ENCODE peak calls at places on chromosomes 3 and 15, in seven cellular contexts. L, D, B, W, P, Y and I are unnamed samples.

GRCh38 chr3:185473290-185473815 is 25.5 kb downstream of the TMEM41A start:
- DNase-seq in B (no peak), W (no peak), Y (no peak), L (no peak), D (no peak), P (no peak), I (no peak)

GRCh38 chr3:108131105-108131794 is 40.4 kb upstream of the CD47 start:
- DNase-seq in P (peak; percentile 87), B (peak; percentile 95), Y (peak; percentile 89), W (peak; percentile 69), L (no peak), D (peak; percentile 76), I (peak; percentile 59)

GRCh38 chr15:44296625-44297524 is 8.4 kb downstream of the GOLM2 start:
- DNase-seq in P (peak; percentile 49), B (peak; percentile 81), W (no peak), L (peak; percentile 43), D (peak; percentile 14), Y (peak; percentile 24), I (no peak)

GRCh38 chr15:63264685-63265302 is 12.6 kb upstream of the APH1B start:
- DNase-seq in L (no peak), P (peak; percentile 87), D (peak; percentile 20), B (no peak), W (no peak), Y (peak; percentile 82), I (peak; percentile 60)

GRCh38 chr15:31481157-31481556 is 154.5 kb downstream of the KLF13 start:
- DNase-seq in B (no peak), L (peak; percentile 4), Y (no peak), D (no peak), W (no peak), P (no peak), I (no peak)

GRCh38 chr15:86645861-86646393 is 566.3 kb downstream of the AGBL1 start:
- DNase-seq in Y (no peak), B (no peak), P (no peak), L (no peak), D (no peak), W (no peak), I (no peak)

GRCh38 chr3:17111556-17111955 is 226.8 kb downstream of the PLCL2 start:
- DNase-seq in L (no peak), P (no peak), B (peak; percentile 53), W (no peak), D (no peak), Y (no peak), I (no peak)

GRCh38 chr3:38711321-38711720 is 61.8 kb upstream of the SCN5A start:
- DNase-seq in D (no peak), L (no peak), W (no peak), P (no peak), Y (no peak), B (no peak), I (no peak)

GRCh38 chr3:105967117-105967516 is 98.3 kb upstream of the CBLB start:
- DNase-seq in D (peak; percentile 19), B (peak; percentile 96), P (peak; percentile 86), W (no peak), Y (peak; percentile 50), L (peak; percentile 11), I (peak; percentile 12)

GRCh38 chr3:192817053-192817452 is 89.7 kb upstream of the FGF12 start:
- DNase-seq in P (peak; percentile 65), D (no peak), Y (peak; percentile 66), B (peak; percentile 58), L (no peak), W (peak; percentile 44), I (no peak)

GRCh38 chr3:184078851-184079250 is 18.0 kb upstream of the HTR3E start:
- DNase-seq in Y (peak; percentile 42), B (no peak), W (no peak), L (no peak), P (peak; percentile 26), D (no peak), I (peak; percentile 24)

GRCh38 chr3:42023380-42023779 is 61.5 kb upstream of the ULK4 start:
- DNase-seq in D (no peak), Y (no peak), W (no peak), B (no peak), P (no peak), L (no peak), I (no peak)

GRCh38 chr3:13206799-13207577 is 133.8 kb upstream of the IQSEC1 start:
- DNase-seq in Y (no peak), B (no peak), W (no peak), P (no peak), L (no peak), D (no peak), I (no peak)

GRCh38 chr3:62084558-62084957 is 288.8 kb downstream of the FEZF2 start:
- DNase-seq in D (no peak), W (no peak), B (no peak), Y (no peak), P (no peak), L (no peak), I (no peak)

GRCh38 chr15:77749998-77750540 is 117.4 kb upstream of the LINGO1 start:
- DNase-seq in Y (no peak), B (no peak), W (no peak), P (no peak), L (no peak), D (no peak), I (no peak)

GRCh38 chr3:115999598-115999997 is 376.3 kb downstream of the GAP43 start:
- DNase-seq in P (no peak), D (no peak), W (no peak), B (no peak), L (no peak), Y (no peak), I (no peak)

GRCh38 chr3:37641556-37641955 is 220.1 kb upstream of the CTDSPL start:
- DNase-seq in D (no peak), L (no peak), W (no peak), P (no peak), B (no peak), Y (no peak), I (no peak)

GRCh38 chr15:31365655-31366127 is 39.1 kb downstream of the KLF13 start:
- DNase-seq in W (no peak), P (peak; percentile 84), L (peak; percentile 96), D (peak; percentile 37), B (no peak), Y (peak; percentile 84), I (peak; percentile 58)

DNA sequence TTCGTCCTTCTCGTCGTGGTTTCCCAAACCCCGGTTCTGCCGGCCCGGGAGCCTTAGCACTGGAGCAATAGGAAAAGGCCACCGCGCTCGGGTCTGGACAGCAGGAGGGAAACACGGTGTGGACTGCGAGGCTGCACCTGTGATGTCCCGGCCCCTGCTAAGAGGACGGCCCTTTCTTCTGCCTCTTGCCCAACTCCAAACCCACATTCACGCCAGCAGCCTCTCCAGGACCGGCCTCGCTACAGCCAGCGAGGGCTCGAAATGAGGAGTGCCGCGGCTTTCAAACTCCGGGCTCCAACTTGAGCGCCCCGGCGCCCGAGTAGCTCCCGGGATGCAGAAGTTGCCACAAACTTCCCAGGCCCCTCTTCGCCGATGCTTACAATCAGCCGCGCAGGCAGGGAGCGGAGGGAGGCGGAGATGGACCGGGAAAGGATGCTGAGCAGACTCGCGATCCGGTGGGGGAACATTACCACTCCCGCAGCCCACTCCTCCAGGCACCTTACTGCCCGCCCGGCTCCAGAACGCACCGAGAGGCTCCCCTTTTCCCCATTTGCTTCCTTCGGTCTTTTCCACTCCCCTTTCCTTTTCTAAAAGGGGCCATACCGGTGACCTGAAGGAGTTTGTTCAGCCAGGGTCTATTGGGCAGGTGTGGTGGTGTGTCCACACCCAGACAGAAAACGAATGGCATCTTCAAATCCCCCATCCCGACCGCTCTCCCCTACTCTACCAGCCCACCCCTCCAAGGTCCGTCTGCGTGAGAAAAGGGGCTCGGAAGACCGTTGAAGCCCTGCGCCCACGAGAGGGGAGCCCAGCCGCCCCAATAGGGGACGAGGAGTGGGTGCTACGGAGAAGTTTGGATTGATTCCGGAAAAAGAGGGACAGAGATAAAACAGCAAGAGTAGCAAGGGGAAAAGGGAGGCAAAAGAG is 18.8 kb upstream of the SATB1 start:
- DNase-seq in D (no peak), B (peak; percentile 24), Y (no peak), P (no peak), W (no peak), L (peak; percentile 31), I (no peak)
- TF ChIP-seq CTCF in D (no peak), B (no peak), Y (no peak), P (no peak), W (no peak), L (no peak), I (no peak)

GRCh38 chr3:40782086-40782721 is 257.4 kb downstream of the ZNF621 start:
- DNase-seq in W (no peak), P (no peak), Y (no peak), L (no peak), B (peak; percentile 9), D (no peak), I (no peak)

GRCh38 chr3:40780801-40781406 is 256.1 kb downstream of the ZNF621 start:
- DNase-seq in Y (peak; percentile 48), B (peak; percentile 22), P (peak; percentile 60), W (no peak), L (no peak), D (peak; percentile 2), I (peak; percentile 2)

GRCh38 chr3:40780341-40780800 is 255.6 kb downstream of the ZNF621 start:
- DNase-seq in P (no peak), D (no peak), L (peak; percentile 23), W (no peak), Y (peak; percentile 19), B (peak; percentile 4), I (peak; percentile 12)

GRCh38 chr3:40779039-40779438 is 254.3 kb downstream of the ZNF621 start:
- DNase-seq in P (no peak), L (no peak), W (no peak), Y (no peak), B (no peak), D (no peak), I (no peak)
- TF ChIP-seq CTCF in P (no peak), L (no peak), W (no peak), Y (no peak), B (no peak), D (no peak), I (no peak)

DNA sequence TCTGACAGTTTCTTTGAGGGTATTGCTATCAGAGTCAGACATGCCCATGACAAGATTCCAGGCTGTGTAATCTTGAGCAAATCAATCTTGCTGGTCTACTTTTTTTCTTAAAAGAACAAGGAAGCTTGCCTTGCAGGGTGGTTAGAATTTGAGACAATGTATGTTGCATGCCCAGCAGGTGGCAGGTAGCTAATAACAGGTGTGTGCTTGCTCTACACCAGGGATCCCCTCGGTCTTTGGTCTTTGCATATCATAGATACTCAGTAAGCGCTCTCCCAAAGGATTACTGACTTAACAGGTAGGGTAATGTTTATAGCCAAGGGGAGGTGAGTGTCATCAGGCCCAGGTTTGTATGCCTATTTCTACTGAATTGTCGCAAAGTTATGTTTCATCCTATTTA is 37.3 kb downstream of the CACNA1D start:
- DNase-seq in P (no peak), W (no peak), B (peak; percentile 38), Y (no peak), D (no peak), L (no peak), I (no peak)
- TF ChIP-seq CTCF in P (no peak), W (no peak), B (peak; percentile 42), Y (no peak), D (no peak), L (no peak), I (no peak)

DNA sequence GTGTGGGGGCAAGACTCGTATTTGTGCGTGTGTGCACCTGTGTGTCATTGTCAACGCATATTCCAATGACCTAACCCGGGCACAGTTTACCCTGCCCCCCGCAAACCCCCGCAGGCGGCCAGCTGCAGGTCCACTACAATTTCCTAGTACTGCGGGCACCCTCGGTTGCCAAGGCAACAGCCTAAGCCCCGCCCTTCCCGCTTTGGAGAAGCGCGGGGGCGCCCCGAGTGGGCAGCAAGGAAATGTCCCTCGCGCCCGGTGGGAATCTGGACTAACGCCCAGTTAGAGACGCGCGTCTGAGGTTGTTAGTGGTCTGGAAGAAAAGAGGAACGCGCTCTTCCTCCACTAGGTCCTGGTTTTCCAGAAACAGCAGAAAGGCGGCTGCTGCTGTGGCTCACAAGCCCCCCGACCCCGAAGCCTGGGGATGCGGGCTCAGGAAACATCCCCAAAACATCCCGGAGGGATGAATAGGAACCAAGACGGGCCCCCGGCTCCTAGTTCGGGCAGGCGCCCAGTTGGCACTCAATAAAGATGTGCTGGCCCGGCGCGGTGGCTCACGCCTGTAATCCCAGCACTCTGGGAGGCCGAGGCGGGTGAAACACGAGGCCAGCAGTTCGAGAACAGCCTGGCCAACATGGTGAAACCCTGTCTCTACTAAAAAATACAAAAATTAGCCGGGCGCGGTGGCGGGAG is 1.1 kb downstream of the ABHD14A start:
- DNase-seq in Y (peak; percentile 53), L (peak; percentile 75), W (no peak), D (no peak), P (peak; percentile 49), B (peak; percentile 37), I (no peak)
- TF ChIP-seq CTCF in Y (peak; percentile 22), L (peak; percentile 12), W (peak; percentile 4), D (peak; percentile 38), P (no peak), B (peak; percentile 29), I (peak; percentile 17)